ENCODE peak calls at places on chromosomes 3 and 15, in five cellular contexts. C is HL-60, U is K562, T is GM23338, Z is A549. J is an unnamed sample.

GRCh38 chr15:78749831-78750230 is 61.4 kb downstream of the ADAMTS7 start:
- DNase-seq in C (no peak), U (no peak), T (no peak), Z (no peak), J (no peak)

GRCh38 chr15:47129033-47129432 is 588.3 kb upstream of the SEMA6D start:
- DNase-seq in C (no peak), U (no peak), T (no peak), Z (no peak), J (no peak)

GRCh38 chr3:74370342-74370741 is 244.1 kb downstream of the CNTN3 start:
- DNase-seq in C (no peak), U (no peak), T (no peak), Z (no peak), J (no peak)

GRCh38 chr3:15903776-15904720 is 106.3 kb upstream of the ANKRD28 start:
- DNase-seq in C (no peak), U (no peak), T (no peak), Z (no peak), J (no peak)

GRCh38 chr3:193490580-193490979 is 64.1 kb downstream of the ATP13A4 start:
- DNase-seq in C (no peak), U (no peak), T (no peak), Z (no peak), J (no peak)

GRCh38 chr3:39707314-39707909 is 102.0 kb upstream of the MYRIP start:
- DNase-seq in C (no peak), U (peak), T (peak), Z (peak), J (no peak)

GRCh38 chr3:168081171-168081771 is 14.5 kb downstream of the GOLIM4 start:
- DNase-seq in C (no peak), U (no peak), T (no peak), Z (no peak), J (no peak)

GRCh38 chr15:85141601-85142185 is 160.0 kb downstream of the PDE8A start:
- DNase-seq in C (no peak), U (no peak), T (no peak), Z (no peak), J (no peak)

GRCh38 chr15:51841401-51842040 is 12.1 kb downstream of the TMOD3 start:
- DNase-seq in C (peak), U (no peak), T (no peak), Z (no peak), J (no peak)

GRCh38 chr15:92683511-92683834 is 27.9 kb upstream of the FAM174B start:
- DNase-seq in C (no peak), U (peak), T (peak), Z (no peak), J (peak)

GRCh38 chr3:12966847-12967750 is 106.1 kb downstream of the IQSEC1 start:
- DNase-seq in C (no peak), U (peak), T (peak), Z (peak), J (no peak)

GRCh38 chr3:37505415-37505814 is 331.0 kb upstream of the LRRFIP2 start:
- DNase-seq in C (peak), U (no peak), T (no peak), Z (no peak), J (no peak)

GRCh38 chr15:82852906-82853635 is 43.6 kb downstream of the WHAMM start:
- DNase-seq in C (no peak), U (no peak), T (no peak), Z (no peak), J (no peak)

GRCh38 chr3:170178631-170179030 is 2.9 kb downstream of the PHC3 start:
- DNase-seq in C (peak), U (no peak), T (no peak), Z (no peak), J (no peak)

GRCh38 chr15:46127361-46127874 is 492.6 kb downstream of the SQOR start:
- DNase-seq in C (no peak), U (no peak), T (no peak), Z (no peak), J (no peak)

GRCh38 chr15:79310612-79310984 is 314 bp upstream of the TMED3 start:
- DNase-seq in C (peak), U (no peak), T (peak), Z (no peak), J (no peak)

GRCh38 chr3:115517457-115518050 is 105.8 kb upstream of the GAP43 start:
- DNase-seq in C (no peak), U (no peak), T (no peak), Z (no peak), J (no peak)

GRCh38 chr15:89576417-89576773 is 1.1 kb downstream of the TICRR start:
- DNase-seq in C (no peak), U (no peak), T (no peak), Z (no peak), J (no peak)

GRCh38 chr3:38650248-38650940 is 907 bp upstream of the SCN5A start:
- DNase-seq in C (no peak), U (no peak), T (no peak), Z (no peak), J (no peak)

GRCh38 chr15:67715166-67715565 is 110.1 kb upstream of the SKOR1 start:
- DNase-seq in C (no peak), U (no peak), T (no peak), Z (no peak), J (no peak)

GRCh38 chr3:57757642-57758297 is 1.7 kb downstream of the SLMAP start:
- DNase-seq in C (peak), U (no peak), T (peak), Z (peak), J (no peak)

GRCh38 chr3:138569090-138569489 is 25.0 kb downstream of the CEP70 start:
- DNase-seq in C (no peak), U (no peak), T (no peak), Z (no peak), J (no peak)

GRCh38 chr15:25905140-25905539 is 42.0 kb upstream of the ATP10A start:
- DNase-seq in C (no peak), U (no peak), T (no peak), Z (no peak), J (no peak)

GRCh38 chr15:58453931-58454793 is 22.4 kb downstream of the LIPC start:
- DNase-seq in C (peak), U (peak), T (no peak), Z (no peak), J (no peak)

GRCh38 chr3:69094467-69095205 is 9.9 kb downstream of the ARL6IP5 start:
- DNase-seq in C (peak), U (no peak), T (no peak), Z (no peak), J (no peak)

GRCh38 chr15:38758001-38758400 is 193.4 kb upstream of the RASGRP1 start:
- DNase-seq in C (no peak), U (no peak), T (no peak), Z (no peak), J (no peak)

GRCh38 chr3:87390821-87391220 is 114.4 kb upstream of the POU1F1 start:
- DNase-seq in C (no peak), U (no peak), T (no peak), Z (no peak), J (no peak)

GRCh38 chr15:77611767-77612166 is 20.9 kb downstream of the LINGO1 start:
- DNase-seq in C (no peak), U (peak), T (no peak), Z (no peak), J (no peak)

GRCh38 chr3:59192473-59192872 is 142.6 kb upstream of the CFAP20DC start:
- DNase-seq in C (no peak), U (no peak), T (no peak), Z (no peak), J (no peak)

GRCh38 chr15:98649996-98650870 is 1.9 kb downstream of the IGF1R start:
- DNase-seq in C (peak), U (no peak), T (peak), Z (no peak), J (no peak)

GRCh38 chr15:80906159-80906775 is 83.4 kb downstream of the MESD start:
- DNase-seq in C (no peak), U (no peak), T (no peak), Z (no peak), J (no peak)

GRCh38 chr3:47824541-47825473 is 21.9 kb downstream of the DHX30 start:
- DNase-seq in C (peak), U (peak), T (peak), Z (peak), J (no peak)

GRCh38 chr3:47825590-47825989 is 22.7 kb downstream of the DHX30 start:
- DNase-seq in C (no peak), U (peak), T (peak), Z (no peak), J (no peak)
- TF ChIP-seq REST in C (no peak), U (no peak), T (no peak), Z (no peak), J (no peak)

DNA sequence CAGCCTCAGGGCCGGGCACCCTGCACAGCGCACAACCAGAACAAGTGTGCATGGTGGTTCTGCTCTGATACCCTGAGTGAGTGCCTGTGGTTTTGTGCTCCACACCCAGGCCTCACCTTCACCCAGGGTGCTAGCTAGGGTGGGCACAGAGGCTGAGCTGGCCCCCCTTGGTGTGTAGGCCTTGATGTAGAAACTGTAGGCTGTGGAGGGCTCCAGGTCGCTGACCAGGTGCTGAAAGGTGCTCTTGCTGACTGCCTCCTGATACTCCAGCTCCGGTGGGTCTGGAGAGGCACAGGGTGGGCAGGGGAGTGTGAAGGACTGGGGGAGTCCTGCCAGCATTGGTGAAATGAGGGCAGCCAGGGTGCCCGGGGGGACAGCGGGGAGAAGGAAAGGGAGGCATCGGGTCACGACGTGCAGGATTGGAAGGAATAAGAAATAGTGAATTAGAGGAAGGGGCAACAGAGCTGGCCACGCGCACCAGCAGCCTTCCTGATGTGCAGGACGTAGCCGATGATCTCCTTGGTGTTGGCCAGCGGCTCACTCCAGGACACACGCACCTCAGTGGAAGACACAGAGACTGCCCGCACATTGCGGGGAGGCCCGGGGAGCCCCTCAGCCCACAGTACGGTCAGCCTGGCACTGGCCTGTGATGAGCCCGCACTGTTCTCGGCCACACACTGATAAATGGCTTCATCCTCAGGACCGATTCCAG is 26.6 kb downstream of the RNU5B-1 start:
- DNase-seq in C (no peak), U (no peak), T (no peak), Z (no peak), J (no peak)
- TF ChIP-seq REST in C (peak), U (no peak), T (peak), Z (peak), J (peak)

DNA sequence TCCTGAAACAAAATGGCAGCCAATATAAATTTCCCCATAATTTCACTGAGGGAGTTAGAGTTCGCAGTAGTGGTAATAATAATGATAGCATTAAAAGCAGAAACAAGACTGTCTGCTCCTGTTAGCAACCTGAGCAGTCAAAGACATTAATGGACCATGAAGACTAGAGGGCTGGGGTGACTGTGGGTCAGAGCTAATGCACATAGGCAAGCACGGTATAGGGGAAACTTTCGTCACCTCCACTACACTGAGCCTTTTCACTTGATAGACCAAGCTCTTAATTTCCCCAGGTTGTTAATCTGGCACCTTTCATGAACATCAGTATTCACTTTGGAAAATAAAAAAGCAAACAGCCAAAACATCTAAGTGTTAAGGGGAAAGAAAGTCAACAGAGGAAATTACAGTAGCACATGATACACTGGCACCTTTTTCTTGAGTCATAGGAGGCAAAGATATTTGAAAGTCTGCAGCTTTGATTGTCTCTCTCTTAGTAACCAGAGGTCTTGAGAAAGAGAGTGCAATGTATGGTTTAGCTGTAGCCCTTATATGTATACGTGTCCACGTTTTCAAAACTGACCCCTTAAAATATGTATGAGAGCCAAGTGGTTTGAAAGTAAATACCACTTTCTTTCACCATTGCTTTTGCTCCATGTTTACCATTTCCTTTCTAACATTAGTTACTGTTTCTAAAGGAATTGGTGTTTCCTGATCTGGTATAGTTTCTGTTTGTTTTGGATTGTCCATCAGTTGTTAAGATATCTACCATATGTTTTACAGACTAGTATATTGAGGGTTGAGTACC is 104.8 kb downstream of the FILIP1L start:
- DNase-seq in C (no peak), U (no peak), T (no peak), Z (no peak), J (no peak)
- TF ChIP-seq REST in C (no peak), U (no peak), T (no peak), Z (no peak), J (no peak)

DNA sequence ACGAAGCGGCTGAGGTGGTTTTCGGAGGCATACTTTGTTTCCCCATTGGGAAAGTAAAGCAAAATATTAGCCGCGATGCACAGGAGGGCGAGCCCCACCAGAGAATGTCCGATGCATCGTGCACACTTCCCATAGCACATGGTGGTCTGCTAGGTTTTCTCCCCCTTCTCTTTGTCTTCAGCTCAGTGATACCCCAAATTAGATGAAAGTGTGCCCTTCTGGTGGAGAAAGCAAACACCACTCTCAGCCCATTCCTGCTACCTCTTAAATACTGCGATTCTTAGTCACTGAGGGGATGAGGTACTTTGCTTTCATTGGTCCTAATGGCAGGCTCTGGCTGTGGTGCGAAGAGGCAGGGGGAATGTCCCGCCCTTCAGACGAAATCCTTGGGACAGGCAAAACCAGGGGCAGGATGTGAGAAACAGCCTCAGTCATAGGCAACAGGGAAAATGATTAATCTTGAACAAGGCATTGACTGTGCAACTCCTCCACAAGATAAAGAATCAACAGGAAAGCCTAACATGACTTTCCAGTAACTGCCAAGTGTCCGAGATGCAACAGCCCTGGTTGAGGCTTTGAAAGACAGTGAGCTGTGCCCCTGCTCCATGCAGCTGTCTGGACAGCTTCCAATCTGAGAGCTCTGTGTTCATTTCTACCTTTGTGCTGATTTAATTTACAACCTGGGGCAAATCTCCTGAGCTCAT is at the start of gene TM4SF1:
- DNase-seq in C (no peak), U (no peak), T (peak), Z (peak), J (peak)
- TF ChIP-seq REST in C (no peak), U (no peak), T (no peak), Z (peak), J (no peak)

DNA sequence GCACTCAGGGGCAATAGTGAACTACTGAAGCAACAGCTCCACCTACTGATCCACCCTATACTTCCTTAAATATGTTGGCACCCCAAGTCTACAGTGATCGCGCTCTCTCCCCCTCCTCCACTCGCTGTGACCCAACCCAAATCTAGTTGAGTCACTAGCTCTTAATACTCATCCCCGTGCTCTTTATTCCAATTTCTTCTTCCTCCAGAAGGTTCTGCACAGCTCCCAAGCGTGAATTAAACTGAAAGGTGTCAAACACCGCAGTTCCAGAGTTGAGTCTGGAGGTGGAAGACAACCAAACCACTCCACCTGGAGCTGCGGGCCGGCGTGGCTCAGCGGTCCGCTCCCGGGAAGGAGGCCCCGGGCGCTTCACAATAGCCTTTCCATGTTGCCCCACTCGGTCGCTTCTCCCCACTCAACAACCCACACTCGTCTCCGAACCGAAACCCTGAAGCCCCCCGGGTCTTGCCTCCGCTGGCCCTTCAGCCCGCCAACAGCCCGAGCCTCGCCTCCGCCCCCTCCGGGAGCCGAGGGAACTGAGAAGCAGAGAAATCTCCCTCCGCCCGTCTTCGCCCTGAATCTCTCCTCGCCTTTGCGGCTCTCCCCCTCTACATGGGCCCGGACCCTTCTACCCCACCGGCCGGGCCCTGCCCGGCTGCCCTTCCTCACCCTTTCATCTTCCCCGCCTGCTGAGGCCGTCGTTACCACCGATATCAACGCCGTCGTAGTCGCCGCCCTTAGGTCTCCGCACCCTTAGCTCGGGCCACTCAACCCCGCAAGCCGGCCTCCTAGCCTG is 578 bp downstream of the NAA50 start:
- DNase-seq in C (peak), U (peak), T (peak), Z (peak), J (peak)
- TF ChIP-seq REST in C (no peak), U (no peak), T (no peak), Z (no peak), J (no peak)